ENCODE peak calls at places on chromosomes 11 and 22, in nine cellular contexts. One of them, this sample, is unnamed.

GRCh38 chr11:27621440-27622161 is 78.7 kb downstream of the BDNF start:
- DNase-seq in OCI-LY7: no peak
- DNase-seq in heart right ventricle: no peak
- DNase-seq in A549: no peak
- DNase-seq in choroid plexus epithelial cell: peak; percentile 17
- DNase-seq in K562: no peak
- DNase-seq in fibroblast of the aortic adventitia: peak; percentile 44
- DNase-seq in neural progenitor cell: no peak
- DNase-seq in lung: no peak
- DNase-seq in this sample: no peak

GRCh38 chr11:76392889-76393288 is 11.8 kb downstream of the GVQW3 start:
- DNase-seq in OCI-LY7: no peak
- DNase-seq in heart right ventricle: no peak
- DNase-seq in A549: no peak
- DNase-seq in choroid plexus epithelial cell: no peak
- DNase-seq in K562: no peak
- DNase-seq in fibroblast of the aortic adventitia: no peak
- DNase-seq in neural progenitor cell: no peak
- DNase-seq in lung: no peak
- DNase-seq in this sample: no peak

GRCh38 chr11:108222686-108223448 is at the start of gene ATM:
- DNase-seq in OCI-LY7: peak; percentile 98
- DNase-seq in heart right ventricle: peak; percentile 100
- DNase-seq in A549: peak; percentile 98
- DNase-seq in choroid plexus epithelial cell: peak; percentile 100
- DNase-seq in K562: peak; percentile 95
- DNase-seq in fibroblast of the aortic adventitia: peak; percentile 99
- DNase-seq in neural progenitor cell: peak; percentile 99
- DNase-seq in lung: peak; percentile 99
- DNase-seq in this sample: peak; percentile 94

GRCh38 chr11:12258451-12258850 is 118.9 kb upstream of the PARVA start:
- DNase-seq in OCI-LY7: no peak
- DNase-seq in heart right ventricle: no peak
- DNase-seq in A549: peak; percentile 43
- DNase-seq in choroid plexus epithelial cell: peak; percentile 55
- DNase-seq in K562: peak; percentile 45
- DNase-seq in fibroblast of the aortic adventitia: peak; percentile 65
- DNase-seq in neural progenitor cell: no peak
- DNase-seq in lung: no peak
- DNase-seq in this sample: peak; percentile 42

GRCh38 chr22:37032535-37033460 is 13.3 kb downstream of the MPST start:
- DNase-seq in OCI-LY7: no peak
- DNase-seq in heart right ventricle: no peak
- DNase-seq in A549: peak; percentile 96
- DNase-seq in choroid plexus epithelial cell: peak; percentile 94
- DNase-seq in K562: no peak
- DNase-seq in fibroblast of the aortic adventitia: peak; percentile 85
- DNase-seq in neural progenitor cell: no peak
- DNase-seq in lung: peak; percentile 85
- DNase-seq in this sample: peak; percentile 91

GRCh38 chr11:12860827-12861226 is 148.3 kb upstream of the RASSF10 start:
- DNase-seq in OCI-LY7: no peak
- DNase-seq in heart right ventricle: no peak
- DNase-seq in A549: no peak
- DNase-seq in choroid plexus epithelial cell: peak; percentile 64
- DNase-seq in K562: no peak
- DNase-seq in fibroblast of the aortic adventitia: peak; percentile 33
- DNase-seq in neural progenitor cell: no peak
- DNase-seq in lung: no peak
- DNase-seq in this sample: no peak

GRCh38 chr22:50236731-50237409 is 8.0 kb downstream of the TUBGCP6 start:
- DNase-seq in OCI-LY7: peak; percentile 51
- DNase-seq in heart right ventricle: no peak
- DNase-seq in A549: peak; percentile 36
- DNase-seq in choroid plexus epithelial cell: peak; percentile 57
- DNase-seq in K562: no peak
- DNase-seq in fibroblast of the aortic adventitia: peak; percentile 24
- DNase-seq in neural progenitor cell: peak; percentile 31
- DNase-seq in lung: no peak
- DNase-seq in this sample: peak; percentile 36

GRCh38 chr22:24981656-24982055 is 29.1 kb downstream of the KIAA1671 start:
- DNase-seq in OCI-LY7: no peak
- DNase-seq in heart right ventricle: no peak
- DNase-seq in A549: no peak
- DNase-seq in choroid plexus epithelial cell: no peak
- DNase-seq in K562: no peak
- DNase-seq in fibroblast of the aortic adventitia: no peak
- DNase-seq in neural progenitor cell: no peak
- DNase-seq in lung: no peak
- DNase-seq in this sample: no peak

GRCh38 chr22:21696115-21696514 is 30.3 kb downstream of the PPIL2 start:
- DNase-seq in OCI-LY7: no peak
- DNase-seq in heart right ventricle: no peak
- DNase-seq in A549: no peak
- DNase-seq in choroid plexus epithelial cell: no peak
- DNase-seq in K562: no peak
- DNase-seq in fibroblast of the aortic adventitia: no peak
- DNase-seq in neural progenitor cell: no peak
- DNase-seq in lung: no peak
- DNase-seq in this sample: no peak

GRCh38 chr11:130798280-130798679 is 118.0 kb downstream of the SNX19 start:
- DNase-seq in OCI-LY7: no peak
- DNase-seq in heart right ventricle: no peak
- DNase-seq in A549: peak; percentile 18
- DNase-seq in choroid plexus epithelial cell: peak; percentile 64
- DNase-seq in K562: no peak
- DNase-seq in fibroblast of the aortic adventitia: peak; percentile 75
- DNase-seq in neural progenitor cell: no peak
- DNase-seq in lung: no peak
- DNase-seq in this sample: no peak

GRCh38 chr11:30545507-30545906 is 40.6 kb downstream of the MPPED2 start:
- DNase-seq in OCI-LY7: no peak
- DNase-seq in heart right ventricle: no peak
- DNase-seq in A549: no peak
- DNase-seq in choroid plexus epithelial cell: no peak
- DNase-seq in K562: no peak
- DNase-seq in fibroblast of the aortic adventitia: no peak
- DNase-seq in neural progenitor cell: no peak
- DNase-seq in lung: no peak
- DNase-seq in this sample: no peak

GRCh38 chr11:65964906-65965305 is 3.4 kb downstream of the SART1 start:
- DNase-seq in OCI-LY7: no peak
- DNase-seq in heart right ventricle: no peak
- DNase-seq in A549: no peak
- DNase-seq in choroid plexus epithelial cell: no peak
- DNase-seq in K562: no peak
- DNase-seq in fibroblast of the aortic adventitia: no peak
- DNase-seq in neural progenitor cell: no peak
- DNase-seq in lung: no peak
- DNase-seq in this sample: no peak

GRCh38 chr11:65440831-65441499 is 18.4 kb downstream of the NEAT1 start:
- DNase-seq in OCI-LY7: peak; percentile 91
- DNase-seq in heart right ventricle: no peak
- DNase-seq in A549: peak; percentile 38
- DNase-seq in choroid plexus epithelial cell: peak; percentile 73
- DNase-seq in K562: no peak
- DNase-seq in fibroblast of the aortic adventitia: peak; percentile 65
- DNase-seq in neural progenitor cell: no peak
- DNase-seq in lung: no peak
- DNase-seq in this sample: no peak

DNA sequence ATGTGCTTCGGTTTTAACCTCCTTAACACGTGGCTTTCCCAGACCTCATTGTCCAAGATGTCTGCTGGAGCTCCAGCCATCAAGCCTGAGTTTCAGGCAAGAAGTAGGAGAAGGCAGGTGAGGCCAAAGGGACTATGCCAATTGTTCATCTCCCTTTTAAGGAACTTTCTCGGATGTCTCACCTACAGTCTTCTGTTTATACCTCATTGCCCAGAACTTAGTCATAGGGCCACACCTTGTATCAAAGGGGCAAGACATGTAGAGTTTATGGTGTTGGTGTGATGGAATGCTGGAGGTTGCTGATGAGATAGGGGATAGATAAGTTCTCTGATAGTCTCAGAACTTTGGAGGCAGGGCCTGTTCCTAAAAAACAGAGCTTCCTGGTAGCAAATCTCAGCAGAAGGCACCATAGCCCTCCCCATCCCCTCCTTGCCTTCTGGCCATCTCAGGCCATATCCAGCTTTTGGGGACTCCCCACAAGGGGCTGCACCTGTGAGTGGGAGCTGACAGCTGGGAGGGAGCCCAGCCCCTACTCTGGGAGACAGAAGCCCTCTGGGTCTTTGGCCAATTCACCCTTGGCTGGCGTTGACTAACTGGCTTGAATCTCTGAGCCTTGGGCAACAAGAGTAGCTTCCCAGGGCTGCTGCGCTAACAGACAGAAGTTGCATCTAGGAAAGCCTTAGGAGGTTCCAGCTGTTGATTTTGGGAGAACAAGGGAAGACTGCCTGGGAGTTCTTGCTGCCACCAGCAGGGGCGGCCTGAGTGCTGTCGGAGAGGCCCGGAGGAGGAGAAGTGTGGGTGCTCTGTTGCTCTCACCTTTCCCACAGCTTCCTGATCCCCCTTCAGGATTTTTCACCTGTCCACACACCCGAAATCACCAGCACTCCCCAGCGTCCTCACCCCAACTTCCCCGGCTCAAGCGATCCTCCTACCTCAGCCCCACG is 149.8 kb upstream of the THY1 start:
- DNase-seq in OCI-LY7: no peak
- DNase-seq in heart right ventricle: no peak
- DNase-seq in A549: no peak
- DNase-seq in choroid plexus epithelial cell: no peak
- DNase-seq in K562: no peak
- DNase-seq in fibroblast of the aortic adventitia: no peak
- DNase-seq in neural progenitor cell: no peak
- DNase-seq in lung: no peak
- DNase-seq in this sample: no peak
- TF ChIP-seq CTCF in OCI-LY7: no peak
- TF ChIP-seq CTCF in heart right ventricle: no peak
- TF ChIP-seq CTCF in A549: no peak
- TF ChIP-seq CTCF in choroid plexus epithelial cell: peak; percentile 3
- TF ChIP-seq CTCF in K562: peak; percentile 35
- TF ChIP-seq CTCF in fibroblast of the aortic adventitia: no peak
- TF ChIP-seq CTCF in neural progenitor cell: peak; percentile 19
- TF ChIP-seq CTCF in lung: no peak
- TF ChIP-seq CTCF in this sample: no peak

GRCh38 chr22:35674335-35674734 is 26.1 kb downstream of the APOL6 start:
- DNase-seq in OCI-LY7: no peak
- DNase-seq in heart right ventricle: no peak
- DNase-seq in A549: no peak
- DNase-seq in choroid plexus epithelial cell: no peak
- DNase-seq in K562: no peak
- DNase-seq in fibroblast of the aortic adventitia: no peak
- DNase-seq in neural progenitor cell: no peak
- DNase-seq in lung: no peak
- DNase-seq in this sample: no peak
- TF ChIP-seq CTCF in OCI-LY7: no peak
- TF ChIP-seq CTCF in heart right ventricle: no peak
- TF ChIP-seq CTCF in A549: no peak
- TF ChIP-seq CTCF in choroid plexus epithelial cell: no peak
- TF ChIP-seq CTCF in K562: no peak
- TF ChIP-seq CTCF in fibroblast of the aortic adventitia: no peak
- TF ChIP-seq CTCF in neural progenitor cell: no peak
- TF ChIP-seq CTCF in lung: no peak
- TF ChIP-seq CTCF in this sample: no peak

DNA sequence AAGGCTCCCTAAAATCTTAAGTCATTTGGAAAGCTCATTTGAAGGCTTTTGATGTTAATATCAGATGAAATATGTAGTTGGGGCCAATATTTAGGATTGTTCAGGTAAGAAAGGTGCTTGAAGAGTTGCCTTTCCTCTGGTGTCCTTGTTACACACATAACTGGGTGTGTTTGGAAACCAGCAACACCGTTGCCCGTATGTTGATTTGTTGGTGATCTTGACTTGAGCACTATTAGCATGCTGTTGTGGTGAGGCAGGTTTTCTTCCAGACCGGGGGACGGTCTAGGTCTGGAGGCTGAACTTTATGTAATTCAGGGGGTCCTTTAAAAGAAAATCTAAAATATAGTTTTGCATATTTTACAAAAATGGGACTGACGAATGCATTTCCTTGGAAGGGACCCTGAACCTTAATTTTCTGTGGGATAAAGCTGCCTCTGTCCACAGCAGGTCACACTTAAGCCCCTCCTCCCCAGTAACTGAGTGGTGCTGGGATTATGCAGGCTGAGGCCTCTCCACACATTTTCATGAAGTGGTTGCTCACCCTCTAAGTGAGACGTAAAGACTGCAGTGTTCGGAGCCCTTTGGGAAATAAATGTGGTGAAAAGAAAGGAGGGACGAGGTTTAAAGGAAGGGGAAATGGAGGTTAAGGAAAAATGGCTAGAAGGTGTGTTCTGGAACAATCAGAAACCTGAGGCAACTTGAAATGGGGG is 1.8 kb downstream of the YWHAH start:
- DNase-seq in OCI-LY7: peak; percentile 27
- DNase-seq in heart right ventricle: no peak
- DNase-seq in A549: no peak
- DNase-seq in choroid plexus epithelial cell: peak; percentile 42
- DNase-seq in K562: no peak
- DNase-seq in fibroblast of the aortic adventitia: no peak
- DNase-seq in neural progenitor cell: peak; percentile 39
- DNase-seq in lung: no peak
- DNase-seq in this sample: no peak
- TF ChIP-seq CTCF in OCI-LY7: no peak
- TF ChIP-seq CTCF in heart right ventricle: no peak
- TF ChIP-seq CTCF in A549: no peak
- TF ChIP-seq CTCF in choroid plexus epithelial cell: no peak
- TF ChIP-seq CTCF in K562: no peak
- TF ChIP-seq CTCF in fibroblast of the aortic adventitia: no peak
- TF ChIP-seq CTCF in neural progenitor cell: no peak
- TF ChIP-seq CTCF in lung: no peak
- TF ChIP-seq CTCF in this sample: no peak

DNA sequence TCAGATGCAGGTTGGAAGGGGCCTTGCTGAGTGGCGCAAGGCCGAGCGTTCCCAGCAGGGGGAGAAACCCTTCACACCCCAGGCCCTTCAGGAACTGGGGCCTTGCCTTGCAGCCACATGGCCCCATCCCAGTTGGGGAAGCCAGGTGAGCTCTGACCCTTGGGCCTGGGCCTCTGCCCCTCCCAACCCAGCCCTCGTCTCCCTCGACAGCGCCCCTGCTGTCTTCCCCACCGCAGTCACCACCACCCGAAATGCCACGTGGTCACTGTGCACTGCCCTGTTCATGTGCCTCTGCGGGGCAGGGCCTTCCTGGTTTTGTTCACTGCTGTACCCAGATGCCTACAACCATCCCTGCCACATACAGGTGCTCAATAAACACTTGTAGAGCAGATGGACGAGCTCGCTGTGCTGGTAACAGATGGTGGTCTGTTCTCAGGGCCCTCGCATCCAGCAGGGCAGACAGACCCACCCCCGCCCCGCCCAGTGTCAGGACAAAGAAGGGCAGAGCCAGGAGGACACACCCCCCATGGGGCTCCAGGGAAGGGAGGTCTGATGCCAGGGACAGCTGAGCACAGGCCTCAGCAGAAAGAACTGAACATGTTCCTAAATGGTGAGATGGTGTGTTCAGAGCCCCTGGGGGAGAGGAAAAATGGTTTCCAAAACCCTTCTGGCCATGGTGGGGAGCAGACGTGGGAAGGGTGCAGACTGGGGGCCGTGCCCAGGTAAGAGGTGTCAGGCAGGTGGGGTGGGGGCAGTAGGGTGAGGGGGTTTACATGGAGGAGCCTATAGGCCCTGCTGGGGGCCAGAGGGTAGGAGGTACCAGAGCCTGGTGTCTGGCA is 3.7 kb downstream of the POLR2L start:
- DNase-seq in OCI-LY7: no peak
- DNase-seq in heart right ventricle: no peak
- DNase-seq in A549: peak; percentile 86
- DNase-seq in choroid plexus epithelial cell: peak; percentile 37
- DNase-seq in K562: peak; percentile 68
- DNase-seq in fibroblast of the aortic adventitia: peak; percentile 39
- DNase-seq in neural progenitor cell: peak; percentile 47
- DNase-seq in lung: no peak
- DNase-seq in this sample: no peak
- TF ChIP-seq CTCF in OCI-LY7: no peak
- TF ChIP-seq CTCF in heart right ventricle: no peak
- TF ChIP-seq CTCF in A549: peak; percentile 35
- TF ChIP-seq CTCF in choroid plexus epithelial cell: peak; percentile 32
- TF ChIP-seq CTCF in K562: peak; percentile 52
- TF ChIP-seq CTCF in fibroblast of the aortic adventitia: peak; percentile 31
- TF ChIP-seq CTCF in neural progenitor cell: peak; percentile 32
- TF ChIP-seq CTCF in lung: no peak
- TF ChIP-seq CTCF in this sample: peak; percentile 45

This sample was measured in Calu3.